ENCODE peak calls at places on chromosomes 1 and 21, in seven cellular contexts. U is A549, O is keratinocyte, F is mammary epithelial cell, L is SK-N-SH, S is mesendoderm, M is K562. Y is an unnamed sample.

GRCh38 chr1:46423574-46424240 is 29.6 kb downstream of the FAAH start:
- DNase-seq in U (no peak), L (no peak), M (no peak), O (no peak), S (no peak), F (no peak), Y (no peak)

GRCh38 chr1:172390620-172391491 is 29.6 kb upstream of the C1orf105 start:
- DNase-seq in S (peak; percentile 23), F (no peak), O (no peak), M (no peak), U (no peak), L (no peak), Y (no peak)

GRCh38 chr1:166703141-166703540 is 136.1 kb upstream of the POGK start:
- DNase-seq in L (no peak), U (no peak), F (no peak), M (no peak), S (peak; percentile 13), O (no peak), Y (no peak)

GRCh38 chr1:84711091-84711490 is 20.8 kb upstream of the SSX2IP start:
- DNase-seq in S (no peak), M (no peak), F (no peak), O (no peak), L (no peak), U (no peak), Y (no peak)

GRCh38 chr1:184380468-184380867 is 6.4 kb upstream of the C1orf21 start:
- DNase-seq in O (no peak), U (no peak), F (no peak), L (no peak), S (no peak), M (no peak), Y (no peak)

GRCh38 chr1:20785907-20786309 is 1.2 kb downstream of the HP1BP3 start:
- DNase-seq in L (no peak), U (no peak), F (no peak), M (no peak), O (no peak), S (no peak), Y (no peak)

GRCh38 chr1:246742396-246742795 is 18.2 kb downstream of the SCCPDH start:
- DNase-seq in L (no peak), U (no peak), F (no peak), O (no peak), M (no peak), S (no peak), Y (no peak)

GRCh38 chr1:17139637-17140036 is 20.4 kb upstream of the PADI2 start:
- DNase-seq in F (no peak), U (no peak), S (no peak), L (no peak), M (no peak), O (no peak), Y (no peak)

GRCh38 chr1:49102752-49103151 is 326.1 kb upstream of the BEND5 start:
- DNase-seq in O (peak; percentile 9), L (no peak), U (no peak), F (peak; percentile 73), M (no peak), S (no peak), Y (peak; percentile 97)

GRCh38 chr21:26977741-26978140 is 10.9 kb upstream of the ADAMTS5 start:
- DNase-seq in O (no peak), L (no peak), M (no peak), S (no peak), U (no peak), F (no peak), Y (no peak)

GRCh38 chr1:118300808-118301207 is 115.8 kb upstream of the SPAG17 start:
- DNase-seq in S (peak; percentile 30), U (no peak), F (no peak), O (no peak), M (no peak), L (no peak), Y (no peak)

GRCh38 chr1:24952413-24952841 is 22.4 kb upstream of the RUNX3 start:
- DNase-seq in L (no peak), O (peak; percentile 40), U (no peak), F (peak; percentile 51), S (no peak), M (peak; percentile 60), Y (no peak)

GRCh38 chr1:109446236-109446635 is 20.0 kb upstream of the PSMA5 start:
- DNase-seq in L (no peak), O (no peak), F (no peak), S (no peak), M (no peak), U (no peak), Y (no peak)
- H3K4me2 ChIP-seq in L (no peak overlapping the region), O (no peak overlapping the region), F (no peak overlapping the region), S (no peak overlapping the region), M (no peak overlapping the region), U (no peak overlapping the region), Y (no peak overlapping the region)

GRCh38 chr1:200112308-200112707 is 84.8 kb downstream of the NR5A2 start:
- DNase-seq in L (no peak), U (no peak), S (no peak), M (no peak), F (no peak), O (no peak), Y (no peak)
- H3K27ac ChIP-seq in L (no peak overlapping the region), U (no peak overlapping the region), S (no peak overlapping the region), M (no peak overlapping the region), F (no peak overlapping the region), O (no peak overlapping the region), Y (no peak overlapping the region)

GRCh38 chr1:209530990-209531389 is 52.5 kb upstream of the CAMK1G start:
- DNase-seq in O (no peak), M (no peak), U (no peak), L (no peak), F (peak; percentile 62), S (no peak), Y (no peak)

GRCh38 chr1:209526137-209526536 is 57.4 kb upstream of the CAMK1G start:
- DNase-seq in U (no peak), F (no peak), L (no peak), M (no peak), S (no peak), O (no peak), Y (no peak)

GRCh38 chr1:209529233-209529632 is 54.3 kb upstream of the CAMK1G start:
- DNase-seq in F (no peak), L (no peak), O (no peak), M (no peak), S (no peak), U (no peak), Y (no peak)

GRCh38 chr1:209527372-209527771 is 56.1 kb upstream of the CAMK1G start:
- DNase-seq in U (no peak), S (no peak), M (no peak), O (no peak), L (no peak), F (peak; percentile 77), Y (peak; percentile 57)

GRCh38 chr1:209527993-209528392 is 55.5 kb upstream of the CAMK1G start:
- DNase-seq in O (no peak), L (no peak), F (peak; percentile 74), S (peak; percentile 31), U (peak; percentile 81), M (no peak), Y (no peak)
- H3K4me2 ChIP-seq in O (peak overlapping the region; percentile 18), L (peak overlapping the region; percentile 2), F (peak overlapping the region; percentile 35), S (no peak overlapping the region), U (peak overlapping the region; percentile 61), M (no peak overlapping the region), Y (no peak overlapping the region)

DNA sequence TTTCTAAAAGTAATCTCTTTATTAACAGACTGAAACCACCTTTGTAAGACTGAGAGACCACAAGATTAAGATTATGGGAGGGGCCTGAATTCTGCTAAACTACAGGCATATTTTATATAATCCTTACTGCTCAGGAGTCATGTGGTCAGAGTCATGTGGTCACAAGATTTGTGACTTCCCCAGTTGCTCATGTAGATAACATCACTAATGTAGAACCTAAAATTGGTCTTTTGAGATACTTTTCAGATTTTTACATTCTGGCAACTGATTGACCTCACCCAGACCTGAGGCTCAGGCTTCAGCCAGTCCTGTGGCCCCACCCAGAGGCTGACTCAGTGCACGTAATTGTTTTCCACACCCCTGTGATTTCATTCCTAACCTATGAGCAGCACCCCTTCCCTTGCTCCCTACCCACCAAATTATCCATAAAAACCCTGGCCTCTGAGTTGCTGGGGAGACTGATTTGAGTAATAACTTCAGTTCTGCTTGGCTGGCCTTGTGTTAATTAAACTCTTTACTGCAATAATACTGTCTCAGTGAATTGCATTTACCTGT is 41.8 kb upstream of the ZNF326 start:
- DNase-seq in F (peak; percentile 95), O (peak; percentile 79), S (peak; percentile 90), M (peak; percentile 54), U (peak; percentile 85), L (no peak), Y (peak; percentile 95)
- H3K27ac ChIP-seq in F (peak overlapping the region; percentile 85), O (peak overlapping the region; percentile 75), S (no peak overlapping the region), M (no peak overlapping the region), U (peak overlapping the region; percentile 72), L (peak overlapping the region; percentile 88), Y (peak overlapping the region; percentile 92)

GRCh38 chr1:43532716-43533115 is 2.0 kb downstream of the PTPRF start:
- DNase-seq in L (no peak), U (no peak), M (no peak), F (no peak), S (no peak), O (no peak), Y (no peak)
- H3K4me2 ChIP-seq in L (peak overlapping the region; percentile 83), U (peak overlapping the region; percentile 91), M (no peak overlapping the region), F (peak overlapping the region; percentile 96), S (peak overlapping the region; percentile 66), O (peak overlapping the region; percentile 92), Y (peak overlapping the region; percentile 83)

Y was measured in fibroblast of lung.